ENCODE peak calls at places on chromosomes 4 and X, in five cellular contexts. G is IMR-90, R is mesendoderm, H is mesenchymal stem cell, Y is H9. U is an unnamed sample. For H3K4me1, the result is how much of the 10 kb centered on the place peaks cover.

GRCh38 chr4:70893790-70894189 is 8.4 kb upstream of the MOB1B start:
- DNase-seq in G (no peak), R (no peak), H (no peak), Y (no peak), U (no peak)

GRCh38 chr4:173074501-173074946 is 94.1 kb upstream of the GALNT7 start:
- DNase-seq in G (peak), R (peak), H (peak), Y (peak), U (peak)

GRCh38 chr4:137425281-137425680 is 107.0 kb downstream of the PCDH18 start:
- DNase-seq in G (no peak), R (no peak), H (no peak), Y (no peak), U (no peak)

GRCh38 chr4:52939739-52940138 is 77.6 kb downstream of the RASL11B start:
- DNase-seq in G (no peak), R (peak), H (no peak), Y (no peak), U (no peak)

GRCh38 chrX:122857734-122858133 is 326.3 kb upstream of the GRIA3 start:
- DNase-seq in G (no peak), R (no peak), H (no peak), Y (no peak), U (no peak)

GRCh38 chr4:123802082-123802658 is 405.6 kb downstream of the SPRY1 start:
- DNase-seq in G (no peak), R (no peak), H (no peak), Y (no peak), U (no peak)

GRCh38 chrX:112043997-112044396 is 38.6 kb downstream of the TRPC5 start:
- DNase-seq in G (peak), R (peak), H (peak), Y (no peak), U (peak)

GRCh38 chr4:82661601-82662000 is 99.8 kb upstream of the TMEM150C start:
- DNase-seq in G (no peak), R (no peak), H (no peak), Y (no peak), U (no peak)

GRCh38 chr4:128285085-128286023 is 2.3 kb downstream of the PGRMC2 start:
- DNase-seq in G (no peak), R (no peak), H (no peak), Y (no peak), U (no peak)

GRCh38 chr4:74983229-74983628 is 50.3 kb downstream of the PARM1 start:
- DNase-seq in G (no peak), R (no peak), H (no peak), Y (no peak), U (no peak)

GRCh38 chr4:8647626-8648025 is 55.1 kb downstream of the CPZ start:
- DNase-seq in G (no peak), R (no peak), H (no peak), Y (peak), U (no peak)

GRCh38 chr4:112377127-112377635 is 80.0 kb downstream of the ALPK1 start:
- DNase-seq in G (no peak), R (no peak), H (no peak), Y (no peak), U (no peak)
- H3K4me1 ChIP-seq in G (under half), R (under half), H (under half), Y (under half), U (under half)

GRCh38 chrX:270848-271367 is 10.3 kb upstream of the PLCXD1 start:
- DNase-seq in G (no peak), R (no peak), H (no peak), Y (peak), U (no peak)
- H4K8ac ChIP-seq in G (no peak), R (no peak), H (no peak), Y (no peak), U (no peak)

GRCh38 chr4:184363258-184363657 is 111.1 kb downstream of the IRF2 start:
- DNase-seq in G (no peak), R (no peak), H (no peak), Y (peak), U (no peak)
- H3K4me2 ChIP-seq in G (no peak), R (no peak), H (no peak), Y (no peak), U (no peak)

DNA sequence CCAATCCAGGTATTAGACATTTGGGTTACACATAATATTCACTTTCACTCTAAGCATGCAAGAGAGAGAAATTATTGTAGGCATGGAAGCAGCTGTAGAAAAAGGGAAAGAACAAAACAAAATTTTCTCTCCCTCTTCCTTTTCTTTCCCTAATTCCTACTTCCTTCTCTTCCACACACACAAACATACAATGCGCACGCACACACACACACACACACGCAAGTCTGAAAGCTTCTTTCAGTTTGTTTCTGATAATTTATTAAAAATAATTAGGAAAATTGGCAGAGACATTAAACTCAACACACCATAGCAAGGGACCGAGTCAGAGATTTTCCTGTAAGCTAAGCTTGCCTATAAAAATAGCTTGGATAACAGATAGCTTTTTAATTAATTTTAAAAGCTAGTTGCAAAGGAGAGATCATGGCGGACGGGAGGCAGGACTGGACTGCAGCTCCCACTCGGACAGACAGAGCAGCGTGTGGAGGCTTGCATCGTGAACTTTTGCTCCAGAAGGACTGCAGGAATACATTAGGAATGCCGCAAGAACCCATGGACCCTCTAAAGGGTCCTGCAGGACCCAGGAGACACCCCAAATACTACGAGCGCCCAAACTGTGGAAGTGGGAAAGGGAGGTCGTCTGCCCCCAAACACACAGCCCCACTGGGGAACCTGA is 92.6 kb upstream of the MAPK10 start:
- DNase-seq in G (peak), R (no peak), H (no peak), Y (no peak), U (no peak)
- H3K4me1 ChIP-seq in G (under half), R (under half), H (under half), Y (under half), U (under half)

GRCh38 chr4:65381648-65382047 is 288.6 kb downstream of the EPHA5 start:
- DNase-seq in G (no peak), R (peak), H (no peak), Y (no peak), U (no peak)
- H4K8ac ChIP-seq in G (no peak), R (no peak), H (no peak), Y (no peak), U (no peak)

DNA sequence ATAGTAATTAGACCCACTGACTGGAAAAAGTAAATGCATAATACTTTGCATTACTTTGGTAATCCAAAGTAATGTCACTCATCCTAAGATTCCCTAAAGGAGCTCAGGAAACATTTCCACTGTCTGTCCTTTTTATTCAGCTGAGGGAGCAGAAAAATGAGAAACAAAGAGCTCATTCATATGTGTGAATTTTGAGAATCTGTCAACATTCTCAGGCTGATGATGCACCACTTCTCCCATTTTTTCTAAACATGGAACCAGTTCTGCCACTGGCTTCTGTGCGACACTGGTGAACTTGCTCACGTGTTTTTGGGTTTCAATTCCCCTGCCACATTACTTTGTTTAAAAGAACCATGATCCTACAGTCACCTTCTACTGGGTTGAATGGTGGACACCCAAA is 28.4 kb upstream of the ADH7 start:
- DNase-seq in G (no peak), R (no peak), H (no peak), Y (no peak), U (no peak)
- H3K4me2 ChIP-seq in G (no peak), R (no peak), H (no peak), Y (no peak), U (no peak)

GRCh38 chr4:7140062-7140691 is 52.2 kb upstream of the SORCS2 start:
- DNase-seq in G (no peak), R (no peak), H (no peak), Y (no peak), U (no peak)
- H3K4me1 ChIP-seq in G (under half), R (under half), H (under half), Y (under half), U (under half)